ENCODE peak calls at places on chromosomes 11 and 22, in eight cellular contexts. D, I, P, R, V, E, M and A are unnamed samples.

GRCh38 chr11:203056-203944 is 3.9 kb downstream of the BET1L start:
- DNase-seq in E (no peak), R (peak), M (no peak), V (no peak), D (no peak), I (no peak), P (no peak), A (no peak)

GRCh38 chr22:36467042-36467810 is 14.2 kb downstream of the TXN2 start:
- DNase-seq in P (peak), M (peak), R (no peak), E (no peak), V (peak), I (no peak), D (peak), A (no peak)

GRCh38 chr11:122811721-122812120 is 26.6 kb upstream of the CRTAM start:
- DNase-seq in D (no peak), M (no peak), P (no peak), V (no peak), I (no peak), R (no peak), E (no peak), A (no peak)

GRCh38 chr11:14539867-14540475 is 19.8 kb upstream of the PSMA1 start:
- DNase-seq in P (no peak), I (no peak), M (no peak), R (no peak), D (no peak), E (no peak), V (no peak), A (no peak)

GRCh38 chr11:86955674-86956522 is 703 bp upstream of the FZD4 start:
- DNase-seq in I (peak), M (peak), V (peak), R (peak), P (peak), D (peak), E (peak), A (peak)

GRCh38 chr11:31340903-31341572 is 28.5 kb downstream of the DCDC1 start:
- DNase-seq in E (no peak), V (peak), I (peak), D (peak), R (no peak), M (no peak), P (no peak), A (peak)

GRCh38 chr11:12246169-12246568 is 131.2 kb upstream of the PARVA start:
- DNase-seq in I (no peak), R (no peak), V (no peak), D (no peak), M (no peak), E (no peak), P (no peak), A (no peak)

GRCh38 chr11:100576044-100577021 is 110.8 kb upstream of the ARHGAP42 start:
- DNase-seq in P (no peak), M (no peak), E (peak), I (peak), V (peak), R (no peak), D (peak), A (peak)

GRCh38 chr11:93541884-93542752 is 1.1 kb downstream of the SMCO4 start:
- DNase-seq in D (peak), I (peak), P (peak), R (peak), E (peak), M (peak), V (peak), A (peak)

GRCh38 chr22:19975707-19976035 is 34.1 kb upstream of the TXNRD2 start:
- DNase-seq in D (no peak), I (no peak), M (no peak), V (no peak), R (no peak), E (no peak), P (no peak), A (no peak)

GRCh38 chr11:15910761-15911160 is 445.6 kb downstream of the SOX6 start:
- DNase-seq in V (no peak), R (no peak), I (no peak), E (no peak), M (no peak), D (no peak), P (no peak), A (no peak)

GRCh38 chr11:111674941-111675340 is 72.7 kb downstream of the SIK2 start:
- DNase-seq in P (no peak), D (peak), V (no peak), R (no peak), I (no peak), M (no peak), E (no peak), A (no peak)

GRCh38 chr11:25576320-25576719 is 755.6 kb upstream of the ANO3 start:
- DNase-seq in R (no peak), V (no peak), P (no peak), M (no peak), I (no peak), D (no peak), E (no peak), A (no peak)

GRCh38 chr22:17120281-17120680 is 879 bp downstream of the TMEM121B start:
- DNase-seq in V (peak), I (peak), M (peak), R (peak), E (peak), D (peak), P (peak), A (peak)

GRCh38 chr11:124900464-124900863 is 2.8 kb upstream of the ROBO4 start:
- DNase-seq in M (peak), E (no peak), D (peak), I (peak), V (no peak), P (no peak), R (no peak), A (no peak)

GRCh38 chr11:34600339-34601084 is 20.4 kb upstream of the EHF start:
- DNase-seq in E (peak), V (peak), I (peak), M (no peak), D (peak), R (peak), P (no peak), A (no peak)

GRCh38 chr22:48929276-48929790 is 898.3 kb downstream of the BRD1 start:
- DNase-seq in I (no peak), V (no peak), P (no peak), D (no peak), M (no peak), E (no peak), R (no peak), A (no peak)

GRCh38 chr11:111528557-111528956 is 12.0 kb upstream of the LAYN start:
- DNase-seq in D (peak), I (no peak), M (no peak), R (no peak), V (no peak), E (no peak), P (no peak), A (no peak)

GRCh38 chr11:128940156-128940555 is 2.5 kb downstream of the TP53AIP1 start:
- DNase-seq in M (no peak), D (no peak), E (no peak), I (no peak), P (no peak), R (no peak), V (no peak), A (no peak)

GRCh38 chr11:13462311-13462927 is 603 bp downstream of the BTBD10 start:
- DNase-seq in E (peak), P (peak), V (peak), D (peak), I (peak), R (peak), M (no peak), A (peak)

GRCh38 chr22:20021196-20022181 is 579 bp downstream of the TANGO2 start:
- DNase-seq in V (peak), M (no peak), D (peak), P (peak), R (peak), I (no peak), E (peak), A (peak)

GRCh38 chr11:61541568-61541967 is 33.0 kb downstream of the LRRC10B start:
- DNase-seq in I (peak), V (no peak), P (no peak), R (no peak), M (peak), E (no peak), D (peak), A (no peak)

GRCh38 chr11:62353841-62354240 is 16.6 kb downstream of the ASRGL1 start:
- DNase-seq in R (peak), E (no peak), V (peak), M (no peak), I (no peak), D (no peak), P (no peak), A (no peak)

GRCh38 chr11:69983571-69983877 is 94.6 kb upstream of the ANO1 start:
- DNase-seq in D (no peak), P (no peak), I (no peak), E (no peak), R (no peak), M (no peak), V (no peak), A (no peak)

GRCh38 chr11:126268361-126268707 is 361 bp downstream of the SRPRA start:
- DNase-seq in I (no peak), P (no peak), M (no peak), D (no peak), E (no peak), R (no peak), V (no peak), A (no peak)

GRCh38 chr11:124841765-124842700 is 23.2 kb upstream of the ROBO3 start:
- DNase-seq in M (no peak), I (no peak), V (no peak), R (no peak), P (no peak), E (no peak), D (no peak), A (no peak)

GRCh38 chr11:94932503-94932902 is 40.9 kb downstream of the CWC15 start:
- DNase-seq in M (no peak), R (no peak), D (no peak), P (no peak), E (no peak), I (no peak), V (no peak), A (no peak)

GRCh38 chr11:34629711-34630110 is 8.8 kb downstream of the EHF start:
- DNase-seq in P (no peak), D (peak), R (no peak), V (no peak), I (no peak), M (no peak), E (no peak), A (no peak)

GRCh38 chr11:131356201-131356600 is 14.2 kb upstream of the NTM start:
- DNase-seq in E (no peak), R (no peak), M (no peak), V (no peak), I (no peak), D (no peak), P (no peak), A (no peak)

DNA sequence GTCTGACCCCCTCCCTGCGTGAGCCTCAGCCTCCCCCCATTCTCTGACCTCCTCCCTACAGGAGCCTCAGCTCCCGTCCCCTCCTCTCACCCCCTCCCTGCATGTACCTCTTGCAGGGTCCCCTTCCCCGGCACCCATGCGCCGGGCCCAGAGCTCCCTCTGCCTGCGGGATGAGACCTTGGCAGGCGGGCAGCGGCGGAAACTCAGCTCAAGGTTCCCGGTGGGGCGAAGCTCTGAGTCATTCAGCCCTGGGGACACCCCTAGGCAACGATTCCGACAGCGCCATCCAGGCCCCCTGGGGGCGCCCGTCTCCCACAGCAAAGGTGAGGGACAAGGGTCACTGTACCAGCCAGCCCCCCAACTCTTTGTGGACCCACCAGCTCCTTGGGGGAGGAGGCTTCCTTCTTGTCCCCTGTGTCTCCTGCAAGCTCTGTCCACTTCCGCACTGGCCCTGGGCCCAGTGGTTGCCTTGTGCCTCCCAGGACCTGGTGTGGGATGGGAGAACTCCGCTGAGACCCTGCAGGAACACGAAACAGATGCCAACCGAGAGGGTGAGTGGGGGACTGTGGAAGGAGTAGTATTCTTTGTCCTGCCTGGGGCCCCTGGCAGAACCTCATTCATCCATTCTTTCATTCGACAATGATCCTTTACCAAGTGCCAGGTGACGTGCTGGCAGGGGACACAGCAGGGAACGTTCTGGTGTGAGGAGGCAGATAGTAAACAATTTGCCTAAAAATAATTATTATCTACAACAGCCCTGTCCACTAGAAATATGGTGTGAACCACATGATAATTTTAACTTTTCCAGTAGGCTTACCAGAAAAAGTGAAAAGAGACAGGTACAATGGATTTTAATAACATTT is 3.7 kb upstream of the RPS6KA4 start:
- DNase-seq in E (peak), I (peak), R (peak), P (peak), D (peak), V (peak), M (peak), A (peak)
- TF ChIP-seq POLR2A in E (no peak), I (no peak), R (no peak), P (peak), D (no peak), V (peak), M (no peak), A (peak)

GRCh38 chr11:65308281-65308891 is 6.3 kb upstream of the CDC42EP2 start:
- DNase-seq in E (no peak), I (no peak), D (no peak), R (peak), M (no peak), P (no peak), V (peak), A (no peak)
- TF ChIP-seq POLR2A in E (no peak), I (no peak), D (no peak), R (no peak), M (no peak), P (no peak), V (no peak), A (no peak)

GRCh38 chr11:64304032-64304315 is 1.4 kb upstream of the ESRRA start:
- DNase-seq in P (no peak), R (no peak), E (no peak), I (no peak), D (no peak), V (no peak), M (no peak), A (no peak)

GRCh38 chr11:64305691-64306562 is 603 bp downstream of the ESRRA start:
- DNase-seq in I (peak), V (peak), P (peak), E (peak), D (peak), M (peak), R (peak), A (peak)

GRCh38 chr11:64304316-64305072 is 830 bp upstream of the ESRRA start:
- DNase-seq in M (peak), D (peak), I (peak), R (peak), V (peak), P (peak), E (peak), A (peak)

GRCh38 chr11:64305075-64305690 is at the start of gene ESRRA:
- DNase-seq in I (peak), E (peak), M (peak), D (peak), P (peak), R (peak), V (peak), A (peak)

DNA sequence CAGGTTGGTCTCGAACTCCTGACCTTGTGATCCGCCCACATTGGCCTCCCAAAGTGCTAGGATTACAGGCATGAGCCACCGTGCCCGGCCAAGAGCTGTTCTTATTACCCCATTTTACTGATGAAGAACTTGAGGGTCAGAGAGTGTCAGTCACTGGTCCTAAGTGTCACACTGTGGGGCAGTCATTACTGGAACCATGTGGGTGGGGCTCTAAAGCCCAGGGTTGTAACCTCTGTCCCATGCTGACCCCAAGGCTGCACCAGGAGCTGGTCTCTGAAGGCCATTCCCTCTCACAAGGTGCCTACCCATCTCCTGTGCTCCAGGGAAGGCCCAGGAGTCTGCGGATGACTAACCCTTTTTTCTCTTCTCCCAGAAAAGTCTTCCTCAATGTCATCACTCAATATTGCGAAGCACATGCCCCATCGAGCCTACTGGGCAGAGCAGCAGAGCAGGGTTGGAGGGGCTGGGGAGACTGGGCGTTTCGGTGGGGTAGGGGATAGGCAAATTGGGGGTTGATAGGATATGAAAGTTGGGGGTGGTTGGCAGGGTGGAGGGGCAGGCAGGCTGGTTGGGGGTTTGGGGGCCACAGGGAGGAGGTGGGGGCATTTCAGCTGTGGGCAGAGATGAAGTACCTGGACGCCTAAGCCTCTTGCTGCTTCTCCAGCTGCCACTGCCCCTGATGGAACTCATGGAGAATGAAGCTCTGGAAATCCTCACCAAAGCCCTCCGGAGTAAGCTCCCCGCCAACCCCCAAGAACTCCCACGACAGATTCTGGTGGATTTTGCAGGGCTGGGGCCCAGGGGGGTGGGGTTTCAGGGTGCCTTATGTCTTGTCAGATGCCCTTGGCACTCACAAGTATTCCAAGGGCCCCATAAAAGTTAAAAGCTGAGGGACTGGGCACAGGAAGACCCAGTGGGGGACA is 2.0 kb upstream of the ESRRA start:
- DNase-seq in P (no peak), I (no peak), E (no peak), R (no peak), M (no peak), D (no peak), V (no peak), A (no peak)
- TF ChIP-seq POLR2A in P (no peak), I (no peak), E (no peak), R (no peak), M (no peak), D (no peak), V (no peak), A (no peak)

GRCh38 chr22:24555496-24556253 is at the start of gene SNRPD3:
- DNase-seq in R (peak), P (peak), V (peak), M (peak), E (peak), D (peak), I (peak), A (peak)
- TF ChIP-seq POLR2A in R (no peak), P (peak), V (peak), M (peak), E (peak), D (peak), I (peak), A (peak)

GRCh38 chr11:65873280-65874156 is 918 bp upstream of the EFEMP2 start:
- DNase-seq in E (peak), V (peak), R (peak), M (peak), D (peak), I (peak), P (peak), A (peak)
- TF ChIP-seq POLR2A in E (no peak), V (peak), R (no peak), M (peak), D (peak), I (peak), P (peak), A (peak)

GRCh38 chr11:133180201-133180600 is 352.1 kb downstream of the OPCML start:
- DNase-seq in D (no peak), P (no peak), M (no peak), E (no peak), V (no peak), R (no peak), I (no peak), A (no peak)
- TF ChIP-seq POLR2A in D (no peak), P (no peak), M (no peak), E (no peak), V (no peak), R (no peak), I (no peak), A (no peak)

DNA sequence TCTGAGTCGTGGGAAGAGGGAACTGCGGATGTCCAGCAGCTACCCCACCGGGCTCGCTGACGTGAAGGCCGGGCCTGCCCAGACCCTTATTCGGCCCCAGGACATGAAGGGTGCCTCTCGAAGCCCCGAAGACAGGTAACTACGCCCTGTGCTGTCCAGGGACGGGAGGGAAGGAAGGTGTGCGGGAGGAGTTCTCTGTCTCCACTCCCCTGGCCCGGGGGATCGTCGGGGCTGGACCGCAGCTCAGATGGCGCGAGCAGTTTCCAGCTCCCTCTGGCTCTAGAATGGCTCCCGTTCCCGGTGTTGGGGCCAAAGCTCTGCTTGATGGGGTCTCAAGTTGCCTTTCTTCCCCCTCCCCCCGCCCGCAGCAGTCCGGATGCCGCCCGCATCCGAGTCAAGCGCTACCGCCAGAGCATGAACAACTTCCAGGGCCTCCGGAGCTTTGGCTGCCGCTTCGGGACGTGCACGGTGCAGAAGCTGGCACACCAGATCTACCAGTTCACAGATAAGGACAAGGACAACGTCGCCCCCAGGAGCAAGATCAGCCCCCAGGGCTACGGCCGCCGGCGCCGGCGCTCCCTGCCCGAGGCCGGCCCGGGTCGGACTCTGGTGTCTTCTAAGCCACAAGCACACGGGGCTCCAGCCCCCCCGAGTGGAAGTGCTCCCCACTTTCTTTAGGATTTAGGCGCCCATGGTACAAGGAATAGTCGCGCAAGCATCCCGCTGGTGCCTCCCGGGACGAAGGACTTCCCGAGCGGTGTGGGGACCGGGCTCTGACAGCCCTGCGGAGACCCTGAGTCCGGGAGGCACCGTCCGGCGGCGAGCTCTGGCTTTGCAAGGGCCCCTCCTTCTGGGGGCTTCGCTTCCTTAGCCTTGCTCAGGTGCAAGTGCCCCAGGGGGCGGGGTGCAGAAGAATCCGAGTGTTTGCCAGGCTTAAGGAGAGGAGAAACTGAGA is 1.4 kb downstream of the ADM start:
- DNase-seq in I (peak), D (peak), V (no peak), R (peak), E (no peak), M (peak), P (no peak), A (peak)
- TF ChIP-seq POLR2A in I (no peak), D (no peak), V (no peak), R (no peak), E (no peak), M (no peak), P (no peak), A (no peak)

GRCh38 chr22:21629262-21630149 is at the start of gene YDJC:
- DNase-seq in R (peak), M (peak), E (peak), I (peak), P (peak), V (peak), D (peak), A (peak)
- TF ChIP-seq POLR2A in R (no peak), M (peak), E (peak), I (peak), P (peak), V (peak), D (peak), A (peak)